ENCODE peak calls at places on chromosome X, in eight cellular contexts. A is activated effector memory CD4-positive, alpha-beta T cell treated with anti-CD3 and anti-CD28 coated beads, Interleukin-2, amount 50 U/mL, for 16 hours; B is activated CD4-positive, alpha-beta T cell treated with anti-CD3 and anti-CD28 coated beads for 36 hours; O is activated CD8-positive, alpha-beta memory T cell treated with anti-CD3 and anti-CD28 coated beads for 4 hours; S is BJ; H is heart right ventricle; J is stimulated activated naive B cell treated with anti-CD40 and anti-IgM and Interleukin-4, amounts not matched to agents 10 μg/mL and 1 μg/mL and 100 μg/mL, for 72 hours; C is M059J. Q is an unnamed sample.

GRCh38 chrX:130079824-130080406 is 30.4 kb downstream of the ELF4 start:
- DNase-seq in A (peak), B (peak), O (peak), S (peak), H (peak), J (peak), C (peak), Q (no peak)

GRCh38 chrX:2500681-2501151 is at the start of the genes DHRSX and ZBED1:
- DNase-seq in A (peak), B (peak), O (no peak), S (no peak), H (peak), J (peak), C (peak), Q (no peak)

GRCh38 chrX:74537011-74537390 is 77.4 kb downstream of the RLIM start:
- DNase-seq in A (no peak), B (no peak), O (no peak), S (no peak), H (peak), J (no peak), C (no peak), Q (no peak)

GRCh38 chrX:20951016-20951795 is 423.0 kb upstream of the CNKSR2 start:
- DNase-seq in A (no peak), B (no peak), O (no peak), S (no peak), H (no peak), J (no peak), C (no peak), Q (no peak)

GRCh38 chrX:25011589-25012432 is 4.0 kb downstream of the ARX start:
- DNase-seq in A (no peak), B (no peak), O (no peak), S (no peak), H (no peak), J (no peak), C (no peak), Q (no peak)

GRCh38 chrX:115494133-115494532 is 66.8 kb upstream of the PLS3 start:
- DNase-seq in A (no peak), B (no peak), O (no peak), S (no peak), H (no peak), J (no peak), C (peak), Q (no peak)

GRCh38 chrX:51598899-51599298 is 19.8 kb downstream of the CENPVL3 start:
- DNase-seq in A (no peak), B (no peak), O (no peak), S (no peak), H (no peak), J (no peak), C (no peak), Q (no peak)

GRCh38 chrX:20594985-20595384 is 328.3 kb upstream of the RPS6KA3 start:
- DNase-seq in A (no peak), B (no peak), O (no peak), S (no peak), H (no peak), J (no peak), C (peak), Q (no peak)

GRCh38 chrX:47595701-47596655 is 13.7 kb downstream of the TIMP1 start:
- DNase-seq in A (no peak), B (no peak), O (no peak), S (no peak), H (no peak), J (no peak), C (no peak), Q (no peak)

GRCh38 chrX:130793966-130794365 is 109.0 kb downstream of the ENOX2 start:
- DNase-seq in A (no peak), B (no peak), O (no peak), S (no peak), H (no peak), J (no peak), C (peak), Q (no peak)

GRCh38 chrX:106862972-106863688 is 40.0 kb downstream of the RIPPLY1 start:
- DNase-seq in A (no peak), B (peak), O (no peak), S (no peak), H (no peak), J (peak), C (peak), Q (no peak)

GRCh38 chrX:17968367-17968766 is 107.3 kb upstream of the RAI2 start:
- DNase-seq in A (no peak), B (no peak), O (no peak), S (no peak), H (no peak), J (no peak), C (no peak), Q (no peak)

GRCh38 chrX:109714340-109714958 is 18.6 kb downstream of the ACSL4 start:
- DNase-seq in A (no peak), B (no peak), O (no peak), S (no peak), H (no peak), J (no peak), C (peak), Q (peak)

GRCh38 chrX:103343105-103343504 is 13.1 kb downstream of the TCEAL7 start:
- DNase-seq in A (peak), B (peak), O (no peak), S (no peak), H (peak), J (no peak), C (peak), Q (no peak)

GRCh38 chrX:45187731-45188130 is 12.9 kb downstream of the DIPK2B start:
- DNase-seq in A (no peak), B (no peak), O (no peak), S (no peak), H (no peak), J (no peak), C (no peak), Q (no peak)

GRCh38 chrX:153454901-153455550 is 9.2 kb upstream of the TREX2 start:
- DNase-seq in A (no peak), B (no peak), O (no peak), S (no peak), H (no peak), J (no peak), C (no peak), Q (no peak)

GRCh38 chrX:109049416-109049815 is 313.1 kb upstream of the IRS4 start:
- DNase-seq in A (no peak), B (no peak), O (no peak), S (no peak), H (no peak), J (no peak), C (no peak), Q (no peak)

GRCh38 chrX:97315939-97316338 is 432.2 kb downstream of the RPA4 start:
- DNase-seq in A (no peak), B (no peak), O (no peak), S (no peak), H (no peak), J (no peak), C (no peak), Q (no peak)

GRCh38 chrX:78092296-78092695 is 11.8 kb upstream of the PGK1 start:
- DNase-seq in A (no peak), B (peak), O (no peak), S (peak), H (no peak), J (peak), C (peak), Q (no peak)

GRCh38 chrX:132023117-132023895 is at the start of gene STK26:
- DNase-seq in A (peak), B (peak), O (peak), S (no peak), H (peak), J (peak), C (peak), Q (no peak)

GRCh38 chrX:110795645-110796510 is at the start of gene CHRDL1:
- DNase-seq in A (no peak), B (peak), O (no peak), S (no peak), H (no peak), J (no peak), C (peak), Q (no peak)

GRCh38 chrX:12672362-12673106 is 118.7 kb upstream of the PRPS2 start:
- DNase-seq in A (no peak), B (peak), O (no peak), S (no peak), H (no peak), J (no peak), C (peak), Q (no peak)

GRCh38 chrX:108090474-108091265 is 672 bp downstream of the PSMD10 start:
- DNase-seq in A (no peak), B (no peak), O (no peak), S (no peak), H (no peak), J (no peak), C (peak), Q (no peak)

Q was measured in HS-5.